ENCODE peak calls at places on chromosomes 7 and 10, in five cellular contexts. Y, F, J, A and H are unnamed samples.

GRCh38 chr7:44678468-44679179 is 70.0 kb upstream of the ZMIZ2 start:
- DNase-seq in Y (peak), F (no peak), J (peak), A (peak), H (peak)

GRCh38 chr10:73940634-73941221 is 29.8 kb downstream of the PLAU start:
- DNase-seq in Y (peak), F (peak), J (peak), A (peak), H (peak)

GRCh38 chr7:37180828-37181549 is 267.7 kb downstream of the ELMO1 start:
- DNase-seq in Y (no peak), F (no peak), J (no peak), A (no peak), H (no peak)

GRCh38 chr7:13411641-13412040 is 577.8 kb downstream of the ETV1 start:
- DNase-seq in Y (no peak), F (no peak), J (no peak), A (no peak), H (no peak)

GRCh38 chr10:45463244-45464116 is 89.5 kb downstream of the ALOX5 start:
- DNase-seq in Y (peak), F (no peak), J (no peak), A (no peak), H (no peak)

GRCh38 chr7:157597562-157597961 is 260.8 kb downstream of the DNAJB6 start:
- DNase-seq in Y (no peak), F (no peak), J (no peak), A (no peak), H (no peak)

GRCh38 chr10:81104494-81104893 is 566.8 kb downstream of the SH2D4B start:
- DNase-seq in Y (no peak), F (no peak), J (no peak), A (no peak), H (no peak)

GRCh38 chr10:102240467-102241036 is 760 bp downstream of the PITX3 start:
- DNase-seq in Y (no peak), F (peak), J (peak), A (no peak), H (no peak)

GRCh38 chr10:67612577-67613537 is 83.1 kb downstream of the CTNNA3 start:
- DNase-seq in Y (peak), F (no peak), J (no peak), A (peak), H (peak)

GRCh38 chr7:56097700-56098099 is 4.9 kb upstream of the PHKG1 start:
- DNase-seq in Y (peak), F (no peak), J (no peak), A (peak), H (peak)

GRCh38 chr7:56091591-56091990 is 1.2 kb downstream of the PHKG1 start:
- DNase-seq in Y (peak), F (no peak), J (peak), A (no peak), H (no peak)

GRCh38 chr7:56087445-56087844 is 5.3 kb downstream of the PHKG1 start:
- DNase-seq in Y (no peak), F (no peak), J (no peak), A (no peak), H (no peak)

GRCh38 chr7:56092789-56093531 is at the start of gene PHKG1:
- DNase-seq in Y (peak), F (peak), J (peak), A (peak), H (peak)
- TF ChIP-seq CTCF in Y (peak), F (no peak), J (peak), A (peak), H (peak)

GRCh38 chr10:133452453-133452852 is 1.3 kb upstream of the SCART1 start:
- DNase-seq in Y (no peak), F (no peak), J (no peak), A (no peak), H (no peak)
- TF ChIP-seq CTCF in Y (no peak), F (no peak), J (no peak), A (no peak), H (no peak)

GRCh38 chr7:99143853-99144672 is at the start of gene SMURF1:
- DNase-seq in Y (peak), F (peak), J (peak), A (peak), H (peak)
- TF ChIP-seq CTCF in Y (no peak), F (no peak), J (no peak), A (no peak), H (no peak)

GRCh38 chr10:123348721-123349120 is 194.5 kb downstream of the BUB3 start:
- DNase-seq in Y (no peak), F (no peak), J (no peak), A (peak), H (no peak)
- TF ChIP-seq CTCF in Y (no peak), F (no peak), J (no peak), A (no peak), H (no peak)

GRCh38 chr10:35635576-35635975 is 6.5 kb downstream of the FZD8 start:
- DNase-seq in Y (peak), F (peak), J (no peak), A (peak), H (peak)

GRCh38 chr10:35633006-35633980 is 8.8 kb downstream of the FZD8 start:
- DNase-seq in Y (no peak), F (no peak), J (no peak), A (peak), H (no peak)

GRCh38 chr10:35636942-35637341 is 5.2 kb downstream of the FZD8 start:
- DNase-seq in Y (no peak), F (no peak), J (no peak), A (no peak), H (no peak)

GRCh38 chr10:35631404-35631803 is 10.7 kb downstream of the FZD8 start:
- DNase-seq in Y (no peak), F (no peak), J (no peak), A (no peak), H (no peak)

DNA sequence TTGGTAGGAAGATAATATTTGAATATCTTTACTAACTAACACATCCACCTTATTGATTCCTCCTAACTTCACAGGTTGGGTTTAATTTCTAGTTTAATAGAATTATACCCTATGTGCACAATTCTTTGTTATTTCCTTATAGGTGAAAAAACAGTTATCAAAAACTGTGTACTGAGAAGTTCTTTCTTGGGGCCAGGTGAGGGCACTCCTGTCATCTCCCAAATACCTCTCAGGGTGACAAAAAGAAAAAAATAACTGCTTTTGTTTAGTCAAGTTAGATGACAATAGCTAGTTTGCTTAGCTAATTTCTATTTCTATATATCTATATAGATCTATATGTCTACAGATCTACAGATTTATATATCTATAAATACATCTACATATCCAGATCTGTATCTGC is 10.1 kb downstream of the FZD8 start:
- DNase-seq in Y (no peak), F (no peak), J (no peak), A (no peak), H (no peak)
- TF ChIP-seq CTCF in Y (no peak), F (no peak), J (no peak), A (peak), H (peak)

DNA sequence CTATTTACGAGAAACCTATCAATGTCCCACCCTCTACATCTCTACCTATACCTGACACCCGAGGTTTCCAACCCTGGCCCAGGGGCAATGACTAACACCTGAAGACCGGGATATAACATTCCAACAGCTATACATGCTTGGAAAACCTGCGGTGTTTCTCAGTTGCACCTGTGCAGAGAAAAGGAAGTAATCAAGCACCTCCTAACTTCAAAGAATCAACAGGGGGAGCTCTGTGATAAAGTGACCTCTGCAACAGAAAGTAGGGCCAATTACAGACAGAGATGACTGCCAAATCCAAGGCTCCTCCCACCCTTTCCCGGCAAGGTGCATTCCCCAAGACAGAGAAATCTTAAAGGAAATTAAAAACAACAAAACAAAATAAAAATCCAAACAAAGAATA is 41.3 kb downstream of the CCDC6 start:
- DNase-seq in Y (peak), F (peak), J (no peak), A (peak), H (peak)
- TF ChIP-seq CTCF in Y (no peak), F (no peak), J (peak), A (peak), H (peak)

GRCh38 chr7:5428470-5429252 is 5.0 kb upstream of the TNRC18 start:
- DNase-seq in Y (peak), F (peak), J (peak), A (peak), H (peak)
- TF ChIP-seq CTCF in Y (no peak), F (no peak), J (no peak), A (no peak), H (peak)

GRCh38 chr10:5948999-5949759 is 28.2 kb downstream of the IL15RA start:
- DNase-seq in Y (peak), F (peak), J (peak), A (peak), H (peak)
- TF ChIP-seq CTCF in Y (peak), F (peak), J (peak), A (peak), H (peak)

GRCh38 chr7:46603296-46603701 is 682.2 kb upstream of the IGFBP3 start:
- DNase-seq in Y (no peak), F (no peak), J (peak), A (no peak), H (no peak)

GRCh38 chr7:46603780-46604725 is 683.0 kb upstream of the IGFBP3 start:
- DNase-seq in Y (peak), F (no peak), J (peak), A (no peak), H (peak)

DNA sequence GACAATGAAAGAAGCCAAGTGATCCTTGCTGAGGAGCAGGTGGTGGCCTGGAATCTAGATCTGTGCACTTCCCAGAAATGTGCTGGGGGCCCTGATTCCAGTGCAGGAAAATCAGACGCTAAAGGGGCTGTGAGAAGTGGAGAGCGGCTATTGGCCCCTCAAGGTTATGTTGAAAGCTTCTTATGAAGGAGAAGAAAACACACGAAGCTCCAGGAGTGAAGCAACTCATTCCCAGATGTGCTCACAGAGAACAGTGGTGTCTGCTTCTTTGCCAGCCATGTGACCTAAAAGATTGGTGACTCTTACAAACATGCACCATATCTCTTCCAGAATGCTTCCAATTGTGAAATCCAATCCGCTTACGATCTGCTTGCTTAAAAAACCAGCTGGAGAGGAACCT is 679.3 kb upstream of the IGFBP3 start:
- DNase-seq in Y (peak), F (no peak), J (peak), A (no peak), H (peak)
- TF ChIP-seq CTCF in Y (no peak), F (no peak), J (no peak), A (no peak), H (no peak)